ENCODE peak calls at places on chromosome 21, in four cellular contexts. F is GM12891, K is K562, S is HL-60. R is an unnamed sample.
A peak's percentile ranks its signal among the peaks of the same experiment; 100 is the strongest.

GRCh38 chr21:34890724-34891609 is 158.1 kb downstream of the RUNX1 start:
- DNase-seq in F (no peak), K (no peak), S (no peak), R (no peak)

GRCh38 chr21:29849735-29850176 is 90.0 kb downstream of the GRIK1 start:
- DNase-seq in F (peak; percentile 17), K (peak; percentile 88), S (peak; percentile 27), R (peak; percentile 8)

GRCh38 chr21:41500931-41501381 is 7.0 kb downstream of the TMPRSS2 start:
- DNase-seq in F (no peak), K (no peak), S (no peak), R (no peak)

GRCh38 chr21:31586118-31586517 is 73.4 kb upstream of the SOD1 start:
- DNase-seq in F (no peak), K (no peak), S (no peak), R (no peak)

GRCh38 chr21:35015435-35016024 is 33.6 kb downstream of the RUNX1 start:
- DNase-seq in F (no peak), K (no peak), S (no peak), R (no peak)

GRCh38 chr21:9750341-9751086 is 770.9 kb upstream of the TPTE start:
- DNase-seq in F (no peak), K (no peak), S (no peak), R (no peak)

GRCh38 chr21:35829014-35829525 is 231.3 kb downstream of the SETD4 start:
- DNase-seq in F (no peak), K (no peak), S (no peak), R (no peak)

GRCh38 chr21:28516011-28516410 is 476.7 kb downstream of the LTN1 start:
- DNase-seq in F (no peak), K (no peak), S (no peak), R (no peak)

GRCh38 chr21:22223385-22223784 is 1225.2 kb downstream of the NCAM2 start:
- DNase-seq in F (no peak), K (no peak), S (no peak), R (peak; percentile 4)

GRCh38 chr21:27423906-27424595 is 457.2 kb upstream of the ADAMTS5 start:
- DNase-seq in F (no peak), K (no peak), S (no peak), R (no peak)

GRCh38 chr21:16708431-16708830 is 804.4 kb upstream of the CXADR start:
- DNase-seq in F (no peak), K (no peak), S (no peak), R (no peak)

GRCh38 chr21:44089001-44089911 is 17.9 kb upstream of the PWP2 start:
- DNase-seq in F (no peak), K (no peak), S (peak; percentile 79), R (no peak)

GRCh38 chr21:16330340-16331319 is 600.8 kb downstream of the USP25 start:
- DNase-seq in F (no peak), K (peak; percentile 47), S (no peak), R (no peak)

GRCh38 chr21:17352937-17353655 is 159.7 kb upstream of the CXADR start:
- DNase-seq in F (no peak), K (no peak), S (no peak), R (no peak)

GRCh38 chr21:32314806-32315205 is 16.2 kb downstream of the MRAP start:
- DNase-seq in F (no peak), K (no peak), S (no peak), R (no peak)

GRCh38 chr21:35254006-35254751 is 205.1 kb upstream of the RUNX1 start:
- DNase-seq in F (no peak), K (no peak), S (no peak), R (no peak)

GRCh38 chr21:14215971-14216621 is at the start of gene RBM11:
- DNase-seq in F (peak; percentile 35), K (peak; percentile 89), S (peak; percentile 22), R (no peak)

GRCh38 chr21:28482657-28483056 is 510.0 kb downstream of the LTN1 start:
- DNase-seq in F (no peak), K (no peak), S (no peak), R (no peak)

GRCh38 chr21:41217656-41218380 is 49.9 kb downstream of the BACE2 start:
- DNase-seq in F (no peak), K (peak; percentile 42), S (no peak), R (no peak)

GRCh38 chr21:16279658-16280581 is 550.1 kb downstream of the USP25 start:
- DNase-seq in F (no peak), K (no peak), S (no peak), R (no peak)

GRCh38 chr21:39155578-39155977 is 27.7 kb downstream of the PSMG1 start:
- DNase-seq in F (no peak), K (no peak), S (no peak), R (no peak)

GRCh38 chr21:39156024-39156423 is 27.2 kb downstream of the PSMG1 start:
- DNase-seq in F (no peak), K (no peak), S (no peak), R (no peak)

GRCh38 chr21:39150316-39150715 is 32.9 kb downstream of the PSMG1 start:
- DNase-seq in F (no peak), K (no peak), S (no peak), R (no peak)

GRCh38 chr21:39153842-39154241 is 29.4 kb downstream of the PSMG1 start:
- DNase-seq in F (no peak), K (no peak), S (no peak), R (no peak)

GRCh38 chr21:39153373-39153772 is 29.9 kb downstream of the PSMG1 start:
- DNase-seq in F (no peak), K (peak; percentile 55), S (no peak), R (no peak)
- TF ChIP-seq SPI1 in F (no peak), K (no peak), S (no peak), R (no peak)

GRCh38 chr21:36965720-36966065 is 776 bp downstream of the HLCS start:
- DNase-seq in F (no peak), K (no peak), S (no peak), R (no peak)

GRCh38 chr21:36964832-36965719 is 1.4 kb downstream of the HLCS start:
- DNase-seq in F (no peak), K (peak; percentile 64), S (no peak), R (no peak)

GRCh38 chr21:36964398-36964797 is 2.1 kb downstream of the HLCS start:
- DNase-seq in F (no peak), K (peak; percentile 73), S (no peak), R (no peak)

GRCh38 chr21:36966846-36967657 is 583 bp upstream of the HLCS start:
- DNase-seq in F (no peak), K (peak; percentile 31), S (no peak), R (no peak)

DNA sequence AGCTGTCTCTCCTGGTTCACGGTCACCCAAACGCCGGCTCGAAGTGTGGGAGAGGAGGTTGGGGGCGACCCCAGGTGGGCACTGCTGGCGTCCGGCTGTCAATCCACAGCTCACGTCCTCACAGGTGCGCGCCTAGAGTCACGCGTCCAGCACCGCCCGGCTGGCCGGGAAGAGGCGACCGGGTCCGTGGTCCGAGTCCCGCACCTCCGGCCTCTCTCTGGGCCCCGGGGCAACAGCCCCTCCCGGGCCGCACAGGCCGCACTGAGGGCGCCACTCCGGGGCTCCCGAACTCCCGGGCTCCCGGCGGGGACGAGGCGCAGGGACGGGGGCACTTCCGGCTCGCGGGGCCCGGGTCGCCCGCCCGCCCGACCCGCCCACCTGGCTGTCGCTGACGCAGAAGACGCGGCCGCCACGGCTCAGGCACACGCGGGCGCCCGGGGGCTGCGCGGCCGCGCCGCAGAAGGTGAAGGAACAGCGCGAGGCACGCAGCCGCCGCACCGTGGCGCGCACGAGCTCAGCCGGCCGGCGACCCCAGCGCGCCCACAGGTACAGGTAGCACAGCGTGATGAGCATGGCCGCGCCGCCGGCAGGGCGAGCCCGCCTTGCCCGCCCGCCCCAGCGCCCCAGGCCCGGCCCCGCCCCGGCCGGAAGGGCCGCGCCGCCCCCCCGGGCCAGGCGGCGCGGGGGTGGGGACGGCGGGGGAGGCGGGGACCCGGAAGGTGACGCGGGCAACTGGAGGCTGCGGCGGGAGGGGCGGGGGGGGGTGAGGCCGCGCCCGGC is at the start of gene HLCS:
- DNase-seq in F (peak; percentile 76), K (peak; percentile 90), S (peak; percentile 62), R (no peak)
- TF ChIP-seq SPI1 in F (no peak), K (no peak), S (no peak), R (no peak)

DNA sequence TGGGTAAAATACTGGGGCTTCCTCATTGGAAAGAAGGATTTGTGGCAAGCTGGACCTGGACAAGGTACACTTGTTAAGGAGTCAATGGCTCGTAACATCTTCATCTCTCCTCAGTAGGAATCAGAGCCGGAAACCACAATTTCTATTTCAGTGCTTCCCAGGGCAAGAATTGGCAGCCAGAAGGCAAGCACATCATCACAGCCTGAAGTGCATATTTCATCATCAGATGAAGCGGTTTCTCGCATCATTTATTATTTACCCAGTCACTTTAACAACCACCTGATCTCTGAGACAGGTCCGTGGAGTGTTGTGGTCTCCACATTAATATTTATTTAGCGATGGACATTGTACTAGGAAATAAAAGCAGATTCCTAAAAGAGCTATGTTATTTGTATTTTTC is 55.0 kb downstream of the KCNJ15 start:
- DNase-seq in F (no peak), K (no peak), S (no peak), R (no peak)
- TF ChIP-seq SPI1 in F (no peak), K (no peak), S (no peak), R (no peak)

GRCh38 chr21:45974073-45975016 is 7.2 kb upstream of the COL6A1 start:
- DNase-seq in F (peak; percentile 32), K (peak; percentile 42), S (no peak), R (no peak)
- TF ChIP-seq SPI1 in F (no peak), K (no peak), S (no peak), R (no peak)

DNA sequence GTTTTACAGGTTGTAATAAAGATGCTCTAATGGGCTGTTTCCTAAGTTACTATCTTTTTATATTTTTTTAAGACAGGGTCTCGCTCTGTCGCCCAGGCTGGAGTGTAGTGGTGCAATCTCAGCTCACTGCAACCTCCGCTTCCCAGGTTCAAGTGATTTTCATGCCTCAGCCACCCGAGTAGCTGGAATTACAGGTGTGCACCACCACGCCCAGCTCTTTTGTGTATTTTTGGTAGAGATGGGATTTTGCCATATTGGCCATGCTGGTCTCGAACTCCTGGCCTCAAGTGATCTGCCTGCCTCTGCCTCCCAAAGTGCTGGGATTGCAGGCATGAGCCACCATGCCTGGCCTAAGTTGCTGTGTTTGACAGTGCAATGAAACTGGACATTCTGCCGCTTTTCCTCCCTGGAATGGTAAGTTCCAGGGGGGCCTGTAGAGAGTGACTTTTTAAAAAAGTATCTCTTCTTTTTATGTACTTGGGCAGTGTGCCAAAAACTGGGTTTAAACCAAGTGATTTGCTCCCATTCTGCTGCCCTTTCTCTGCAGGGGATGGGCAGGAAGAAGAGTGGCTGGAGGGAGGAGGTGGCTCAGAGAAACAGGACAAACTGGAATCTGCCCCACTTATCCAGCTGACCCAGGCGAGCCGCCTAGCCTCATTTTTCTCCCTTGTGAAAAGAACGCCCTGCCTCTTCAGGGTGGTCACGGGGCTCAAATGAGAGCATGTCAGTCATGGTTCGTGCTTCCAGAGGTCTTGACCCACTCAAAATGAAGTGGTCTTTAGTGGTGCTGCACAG is 2.3 kb downstream of the SLC37A1 start:
- DNase-seq in F (no peak), K (no peak), S (no peak), R (no peak)
- TF ChIP-seq SPI1 in F (no peak), K (no peak), S (no peak), R (no peak)

GRCh38 chr21:42554251-42554937 is 40.7 kb downstream of the SLC37A1 start:
- DNase-seq in F (no peak), K (no peak), S (no peak), R (no peak)
- TF ChIP-seq SPI1 in F (no peak), K (no peak), S (no peak), R (no peak)

R was measured in GM12878.